ENCODE peak calls at places on chromosomes 13 and 19, in nine cellular contexts. T is Peyer's patch, I is IMR-90, E is heart left ventricle, K is sigmoid colon, Y is cardiac muscle cell, X is heart right ventricle, R is endothelial cell of umbilical vein, H is DND-41. J is an unnamed sample.
A peak's percentile ranks its signal among the peaks of the same experiment; 100 is the strongest.

GRCh38 chr13:88526186-88526852 is 855.1 kb downstream of the SLITRK5 start:
- DNase-seq in T (no peak), I (no peak), E (no peak), K (no peak), Y (no peak), X (no peak), R (no peak), H (no peak), J (no peak)

GRCh38 chr13:79741006-79741405 is 260.1 kb downstream of the NDFIP2 start:
- DNase-seq in T (no peak), I (peak; percentile 71), E (no peak), K (no peak), Y (peak; percentile 55), X (peak; percentile 14), R (no peak), H (no peak), J (peak; percentile 42)

GRCh38 chr19:42281175-42282035 is 12.4 kb downstream of the CIC start:
- DNase-seq in T (peak; percentile 64), I (peak; percentile 41), E (peak; percentile 81), K (peak; percentile 85), Y (peak; percentile 56), X (peak; percentile 85), R (peak; percentile 72), H (peak; percentile 32), J (no peak)

GRCh38 chr19:18128044-18128443 is 24.9 kb upstream of the PIK3R2 start:
- DNase-seq in T (no peak), I (peak; percentile 33), E (no peak), K (no peak), Y (no peak), X (no peak), R (no peak), H (no peak), J (no peak)

GRCh38 chr19:45637890-45638667 is 1.1 kb downstream of the EML2 start:
- DNase-seq in T (no peak), I (peak; percentile 48), E (no peak), K (no peak), Y (peak; percentile 83), X (no peak), R (no peak), H (no peak), J (peak; percentile 37)

GRCh38 chr19:35309481-35310279 is 17.7 kb downstream of the MAG start:
- DNase-seq in T (no peak), I (peak; percentile 16), E (peak; percentile 55), K (no peak), Y (peak; percentile 95), X (peak; percentile 55), R (no peak), H (no peak), J (peak; percentile 28)

GRCh38 chr13:42001580-42001979 is 40.7 kb upstream of the VWA8 start:
- DNase-seq in T (no peak), I (peak; percentile 93), E (no peak), K (no peak), Y (peak; percentile 96), X (no peak), R (no peak), H (no peak), J (peak; percentile 76)

GRCh38 chr19:43430976-43431375 is 16.3 kb downstream of the TEX101 start:
- DNase-seq in T (no peak), I (no peak), E (no peak), K (no peak), Y (no peak), X (no peak), R (no peak), H (no peak), J (no peak)

GRCh38 chr13:113489549-113490495 is 689 bp downstream of the DCUN1D2 start:
- DNase-seq in T (peak; percentile 56), I (peak; percentile 41), E (no peak), K (peak; percentile 74), Y (peak; percentile 62), X (peak; percentile 33), R (peak; percentile 48), H (peak; percentile 56), J (peak; percentile 15)

GRCh38 chr13:60759499-60759898 is 362.5 kb downstream of the TDRD3 start:
- DNase-seq in T (no peak), I (no peak), E (no peak), K (no peak), Y (peak; percentile 14), X (no peak), R (peak; percentile 96), H (no peak), J (peak; percentile 26)

GRCh38 chr13:76570485-76570884 is 315.7 kb downstream of the KCTD12 start:
- DNase-seq in T (no peak), I (no peak), E (no peak), K (no peak), Y (no peak), X (no peak), R (peak; percentile 9), H (no peak), J (no peak)

GRCh38 chr13:80084086-80084676 is 256.7 kb downstream of the SPRY2 start:
- DNase-seq in T (no peak), I (peak; percentile 93), E (no peak), K (no peak), Y (peak; percentile 95), X (no peak), R (peak; percentile 75), H (no peak), J (peak; percentile 83)

DNA sequence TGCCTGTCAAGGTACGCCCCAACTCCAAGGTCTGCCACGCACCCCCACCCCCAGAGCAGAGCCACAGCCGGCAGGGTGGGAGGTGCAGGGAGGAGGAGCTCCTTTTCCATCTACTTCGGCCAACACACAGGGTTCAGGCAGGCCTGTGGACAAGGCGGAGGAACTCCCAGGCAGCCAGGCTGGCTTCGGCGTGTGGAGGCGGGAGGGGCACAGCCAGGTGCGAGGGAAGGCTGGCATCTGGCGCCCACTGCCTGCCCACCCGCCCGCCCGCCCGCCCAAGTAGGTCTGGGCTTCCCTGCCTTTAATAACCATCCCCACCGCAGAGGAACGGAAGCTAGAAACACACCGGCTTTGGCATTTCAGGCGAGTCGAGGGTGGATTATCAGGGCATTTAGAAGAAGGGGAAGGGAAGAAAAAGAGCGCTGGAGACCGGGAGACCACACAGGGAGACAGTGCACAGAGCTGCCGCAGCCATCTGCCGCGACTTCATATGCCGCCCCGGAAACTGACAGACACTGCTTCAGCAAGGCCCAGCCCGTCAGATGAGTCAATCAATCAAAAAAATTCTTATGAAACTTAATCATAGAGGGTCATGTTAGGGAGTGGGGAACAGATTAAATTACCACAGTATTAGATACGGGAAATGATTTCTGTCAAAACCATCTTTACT is 199.8 kb downstream of the TSHZ3 start:
- DNase-seq in T (no peak), I (peak; percentile 8), E (no peak), K (no peak), Y (no peak), X (no peak), R (no peak), H (no peak), J (no peak)
- TF ChIP-seq CTCF in T (no peak), I (no peak), E (no peak), K (no peak), Y (no peak), X (no peak), R (no peak), H (no peak), J (no peak)

GRCh38 chr13:112153364-112153763 is 86.4 kb downstream of the SOX1 start:
- DNase-seq in T (no peak), I (no peak), E (no peak), K (no peak), Y (no peak), X (no peak), R (no peak), H (no peak), J (no peak)

GRCh38 chr13:112150352-112150751 is 83.4 kb downstream of the SOX1 start:
- DNase-seq in T (no peak), I (no peak), E (no peak), K (no peak), Y (no peak), X (no peak), R (no peak), H (no peak), J (no peak)

GRCh38 chr13:112153846-112154245 is 86.9 kb downstream of the SOX1 start:
- DNase-seq in T (no peak), I (no peak), E (no peak), K (no peak), Y (no peak), X (no peak), R (no peak), H (no peak), J (no peak)

GRCh38 chr13:112152846-112153245 is 85.9 kb downstream of the SOX1 start:
- DNase-seq in T (no peak), I (no peak), E (no peak), K (no peak), Y (no peak), X (no peak), R (no peak), H (no peak), J (no peak)

DNA sequence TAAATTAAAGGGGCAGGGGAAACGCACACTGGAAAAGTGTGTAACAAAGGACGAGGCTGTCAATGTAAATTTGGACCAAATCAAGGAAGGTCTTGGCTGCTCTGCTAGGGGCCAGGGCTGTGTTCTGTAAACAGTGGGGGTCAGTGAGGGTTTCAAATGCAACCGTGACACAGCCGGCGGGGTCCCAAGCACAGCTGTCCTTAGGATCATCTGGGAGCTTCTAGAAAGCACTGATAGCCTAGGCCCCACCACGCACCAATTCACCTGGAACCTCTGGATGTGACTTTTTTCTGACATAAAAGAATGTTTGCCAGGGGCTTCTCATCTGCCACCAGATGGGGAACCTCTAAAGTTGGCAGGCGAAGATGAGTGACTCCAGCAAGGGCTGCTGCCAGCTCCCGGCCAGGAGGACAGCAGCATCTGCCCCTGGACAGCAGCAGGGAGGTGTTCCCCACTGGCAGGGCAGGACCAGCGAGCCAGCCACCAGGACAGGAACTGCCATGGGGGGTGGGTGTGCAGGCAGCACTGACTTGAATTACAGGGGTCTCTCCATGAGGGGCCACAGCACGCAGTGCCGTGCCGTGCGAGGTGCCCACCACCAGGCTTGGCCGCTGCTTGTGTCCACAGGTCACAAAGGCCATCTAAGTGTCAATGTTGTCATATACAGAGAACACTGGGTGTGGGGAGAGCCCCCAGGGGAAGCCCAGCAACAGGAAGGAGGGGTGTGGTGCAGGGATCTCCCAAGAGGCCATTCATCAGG is 87.5 kb downstream of the SOX1 start:
- DNase-seq in T (no peak), I (no peak), E (no peak), K (no peak), Y (no peak), X (no peak), R (no peak), H (no peak), J (no peak)
- H3K27ac ChIP-seq in T (no peak overlapping the region), I (no peak overlapping the region), E (no peak overlapping the region), K (no peak overlapping the region), Y (no peak overlapping the region), X (no peak overlapping the region), R (no peak overlapping the region), H (no peak overlapping the region), J (no peak overlapping the region)

DNA sequence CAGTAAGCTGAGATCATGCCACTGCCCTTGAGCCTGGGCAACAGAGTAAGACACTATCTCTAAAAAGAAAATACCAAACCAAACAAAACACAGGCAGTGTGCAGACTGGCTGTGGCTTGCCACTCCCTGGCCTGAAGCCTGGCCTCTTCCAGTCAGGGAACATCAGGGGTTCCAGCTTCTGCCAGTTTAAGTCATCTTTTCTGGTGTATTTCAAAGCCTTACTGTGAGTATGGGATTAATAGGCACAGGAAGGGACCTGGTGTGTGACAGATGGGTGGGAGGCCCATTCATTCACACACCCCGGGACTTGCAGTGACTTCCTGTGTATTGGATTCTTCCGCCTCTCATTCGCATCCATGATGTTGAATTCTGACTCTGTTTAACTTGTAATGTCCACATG is 26.9 kb upstream of the F2RL3 start:
- DNase-seq in T (no peak), I (no peak), E (no peak), K (no peak), Y (no peak), X (no peak), R (no peak), H (no peak), J (no peak)
- H3K36me3 ChIP-seq in T (peaks cover 45% of the 10 kb centered on the region), I (peaks cover 56% of the 10 kb centered on the region), E (peaks cover 80% of the 10 kb centered on the region), K (peaks cover 42% of the 10 kb centered on the region), Y (peaks cover 29% of the 10 kb centered on the region), X (peaks cover 88% of the 10 kb centered on the region), R (peaks cover 43% of the 10 kb centered on the region), H (peaks cover 56% of the 10 kb centered on the region), J (peaks cover 31% of the 10 kb centered on the region)

GRCh38 chr13:91576590-91576989 is 178.2 kb downstream of the GPC5 start:
- DNase-seq in T (no peak), I (no peak), E (no peak), K (no peak), Y (no peak), X (no peak), R (no peak), H (no peak), J (no peak)
- TF ChIP-seq CTCF in T (no peak), I (no peak), E (no peak), K (no peak), Y (no peak), X (no peak), R (no peak), H (peak; percentile 47), J (peak; percentile 50)